ENCODE peak calls at places on chromosome 13, in nine cellular contexts. V, Z, P, C, M, T, R, J and S are unnamed samples.

GRCh38 chr13:113483504-113484287 is 6.8 kb downstream of the DCUN1D2 start:
- DNase-seq in M (no peak), T (no peak), C (no peak), J (no peak), V (no peak), R (no peak), Z (no peak), P (no peak), S (no peak)

GRCh38 chr13:94825507-94825906 is 113.2 kb upstream of the SOX21 start:
- DNase-seq in C (no peak), M (peak; percentile 67), V (no peak), T (no peak), Z (peak; percentile 25), P (no peak), J (peak; percentile 54), R (peak; percentile 37), S (peak; percentile 56)

GRCh38 chr13:25286308-25286968 is 850 bp downstream of the MTMR6 start:
- DNase-seq in R (no peak), T (peak; percentile 58), J (no peak), M (peak; percentile 56), P (peak; percentile 53), V (no peak), Z (no peak), C (peak; percentile 76), S (no peak)

GRCh38 chr13:33101835-33102234 is 85.6 kb downstream of the KL start:
- DNase-seq in P (no peak), R (no peak), T (peak; percentile 43), Z (no peak), M (no peak), J (no peak), V (no peak), C (no peak), S (no peak)

GRCh38 chr13:25018729-25019115 is 77.2 kb upstream of the PABPC3 start:
- DNase-seq in C (no peak), M (no peak), P (no peak), V (no peak), R (no peak), Z (no peak), J (no peak), T (no peak), S (no peak)

GRCh38 chr13:28406728-28407266 is 88.1 kb downstream of the FLT1 start:
- DNase-seq in M (no peak), J (no peak), P (no peak), T (no peak), R (no peak), Z (no peak), V (no peak), C (no peak), S (no peak)

GRCh38 chr13:112911883-112912282 is 57.1 kb upstream of the MCF2L start:
- DNase-seq in J (no peak), R (no peak), Z (no peak), T (no peak), C (peak; percentile 62), P (no peak), V (no peak), M (no peak), S (no peak)

GRCh38 chr13:106496072-106496997 is 39.1 kb downstream of the EFNB2 start:
- DNase-seq in J (no peak), C (no peak), Z (no peak), R (no peak), V (no peak), T (no peak), P (no peak), M (no peak), S (no peak)

GRCh38 chr13:21324793-21325192 is 134.3 kb downstream of the ZDHHC20 start:
- DNase-seq in J (no peak), R (no peak), P (no peak), V (no peak), M (no peak), T (no peak), Z (no peak), C (no peak), S (no peak)

GRCh38 chr13:111049791-111050538 is 65.1 kb upstream of the ARHGEF7 start:
- DNase-seq in T (no peak), M (peak; percentile 34), P (no peak), R (peak; percentile 29), V (peak; percentile 44), C (no peak), Z (peak; percentile 56), J (no peak), S (no peak)

GRCh38 chr13:80082396-80083096 is 258.4 kb downstream of the SPRY2 start:
- DNase-seq in V (no peak), Z (no peak), R (no peak), C (no peak), T (peak; percentile 74), J (no peak), P (no peak), M (peak; percentile 85), S (peak; percentile 29)

GRCh38 chr13:107367258-107367657 is 799.3 kb upstream of the ARGLU1 start:
- DNase-seq in M (peak; percentile 35), C (no peak), Z (no peak), T (peak; percentile 58), R (no peak), V (no peak), J (no peak), P (no peak), S (no peak)

GRCh38 chr13:27964741-27965323 is 4.3 kb downstream of the CDX2 start:
- DNase-seq in P (no peak), C (peak; percentile 44), R (no peak), Z (no peak), V (peak; percentile 53), T (no peak), M (no peak), J (no peak), S (no peak)

GRCh38 chr13:74025369-74025768 is 108.8 kb downstream of the KLF12 start:
- DNase-seq in C (no peak), Z (no peak), T (no peak), P (no peak), J (no peak), R (no peak), M (no peak), V (no peak), S (no peak)
- H3K4me3 ChIP-seq in C (no peak overlapping the region), Z (no peak overlapping the region), T (no peak overlapping the region), P (no peak overlapping the region), J (no peak overlapping the region), R (no peak overlapping the region), M (no peak overlapping the region), V (no peak overlapping the region), S (no peak overlapping the region)

DNA sequence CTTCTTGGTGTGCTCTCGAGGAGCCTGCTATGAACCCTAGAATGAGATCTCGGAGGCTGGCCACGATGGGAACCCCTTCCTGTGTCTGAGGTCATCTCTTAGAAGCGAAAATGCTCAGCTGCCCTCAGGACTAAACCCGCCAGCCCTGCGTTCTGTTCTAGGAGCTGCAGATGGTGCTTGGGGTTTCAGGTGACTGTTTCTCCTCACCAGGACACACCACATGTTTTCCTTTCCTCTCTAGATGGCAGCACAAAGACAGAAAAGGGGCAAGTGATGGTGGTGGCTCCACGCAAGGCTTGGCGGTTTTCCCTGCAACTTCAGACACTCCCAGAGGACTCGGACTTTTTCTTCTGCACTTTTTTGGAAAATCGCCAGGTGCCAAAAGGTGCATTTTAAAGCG is 60.1 kb downstream of the RNASEH2B start:
- DNase-seq in J (no peak), C (no peak), V (no peak), P (no peak), M (no peak), R (no peak), T (no peak), Z (no peak), S (no peak)
- TF ChIP-seq CTCF in J (peak; percentile 19), C (no peak), V (no peak), P (no peak), M (peak; percentile 5), R (no peak), T (no peak), Z (no peak), S (peak; percentile 23)

DNA sequence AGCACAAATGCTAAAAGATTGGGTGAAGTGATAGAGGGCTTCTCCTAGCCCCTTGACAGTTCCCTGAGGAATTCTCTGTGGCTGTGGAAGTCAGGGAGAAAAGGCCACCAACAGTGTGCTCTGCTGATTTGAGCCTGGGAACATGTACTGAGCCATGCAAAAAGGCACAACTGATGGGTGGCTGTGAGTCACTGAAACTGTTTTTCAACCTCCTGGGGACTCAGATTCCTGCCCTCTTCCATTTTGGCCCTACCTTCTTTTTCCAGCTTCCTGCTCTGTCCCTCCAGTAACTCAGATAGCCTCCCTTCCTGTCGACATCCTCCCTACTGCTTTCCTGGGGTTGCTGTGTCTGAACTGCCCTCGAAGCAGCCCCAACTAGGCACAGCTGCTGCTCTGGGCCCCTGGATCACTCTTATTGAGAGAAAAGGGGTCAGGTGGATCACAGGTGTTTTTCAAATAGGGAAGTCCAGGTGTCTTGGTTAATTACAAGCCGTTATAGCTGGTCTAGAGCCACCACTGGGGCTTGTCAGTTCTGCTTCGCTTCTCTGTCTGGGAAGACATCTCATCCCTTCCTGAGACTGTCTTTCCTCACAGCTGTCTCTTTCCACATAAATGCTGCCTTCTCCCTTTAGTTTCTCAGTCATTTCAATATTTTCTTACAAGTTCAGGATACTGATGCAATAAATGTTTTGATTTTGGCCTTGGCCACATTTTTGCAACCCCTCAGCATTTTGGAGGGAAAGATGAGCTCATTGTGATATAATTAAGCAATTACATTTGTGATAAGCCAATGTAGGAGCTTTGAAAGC is 13.8 kb downstream of the FAM124A start:
- DNase-seq in V (no peak), P (no peak), J (no peak), T (no peak), R (no peak), M (no peak), C (no peak), Z (no peak), S (no peak)
- H3K4me3 ChIP-seq in V (no peak overlapping the region), P (no peak overlapping the region), J (no peak overlapping the region), T (no peak overlapping the region), R (no peak overlapping the region), M (no peak overlapping the region), C (no peak overlapping the region), Z (no peak overlapping the region), S (no peak overlapping the region)

GRCh38 chr13:30934381-30934780 is 1.9 kb downstream of the TEX26 start:
- DNase-seq in Z (no peak), V (no peak), J (no peak), M (no peak), T (peak; percentile 14), C (no peak), R (no peak), P (no peak), S (no peak)
- TF ChIP-seq CTCF in Z (no peak), V (no peak), J (no peak), M (no peak), T (peak; percentile 17), C (peak; percentile 19), R (no peak), P (no peak), S (peak; percentile 23)

DNA sequence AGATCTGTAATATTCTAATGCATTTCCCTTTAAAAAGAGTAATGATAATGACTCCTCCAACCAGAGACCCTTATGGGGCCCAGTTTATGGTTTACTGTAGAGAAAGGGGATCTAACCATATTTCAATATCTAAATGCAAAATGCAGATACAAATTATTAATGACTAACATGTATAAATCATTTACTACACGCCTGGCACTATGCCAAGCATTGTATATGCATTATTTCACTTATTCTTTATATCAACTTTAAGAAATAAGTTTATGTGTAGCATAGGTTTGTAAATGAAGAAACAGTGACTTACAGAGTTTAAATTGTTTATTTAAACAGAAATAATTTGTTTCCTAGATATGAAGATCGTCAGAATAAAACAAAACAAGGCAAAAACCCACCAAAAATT is 86.2 kb upstream of the SCEL start:
- DNase-seq in R (no peak), C (no peak), V (no peak), T (no peak), Z (no peak), P (no peak), M (no peak), J (no peak), S (no peak)
- H3K4me3 ChIP-seq in R (no peak overlapping the region), C (no peak overlapping the region), V (no peak overlapping the region), T (no peak overlapping the region), Z (no peak overlapping the region), P (no peak overlapping the region), M (no peak overlapping the region), J (no peak overlapping the region), S (no peak overlapping the region)